ENCODE peak calls at places on chromosomes 12 and 14, in nine cellular contexts. K is aorta; M is lower lobe of right lung; F is neural progenitor cell; I is cardiac muscle cell; P is neuronal stem cell; S is GM23338; B is naive thymus-derived CD4-positive, alpha-beta T cell; Q is H1. O is an unnamed sample.
A peak's percentile ranks its signal among the peaks of the same experiment; 100 is the strongest.

GRCh38 chr12:94172031-94172430 is 23.7 kb downstream of the PLXNC1 start:
- DNase-seq in F (peak; percentile 70), Q (no peak), M (no peak), I (no peak), K (no peak), B (peak; percentile 36), S (no peak), P (no peak), O (no peak)

GRCh38 chr12:131137009-131137835 is 183.5 kb downstream of the ADGRD1 start:
- DNase-seq in S (no peak), B (no peak), M (no peak), K (no peak), I (no peak), Q (no peak), P (no peak), F (no peak), O (no peak)

GRCh38 chr12:2681426-2682205 is 113.2 kb upstream of the FKBP4 start:
- DNase-seq in B (no peak), Q (no peak), I (no peak), M (no peak), S (no peak), P (no peak), F (peak; percentile 50), K (peak; percentile 23), O (no peak)

GRCh38 chr12:51323966-51324895 is at the start of gene BIN2:
- DNase-seq in P (no peak), K (peak; percentile 80), M (peak; percentile 85), B (peak; percentile 78), I (no peak), S (no peak), Q (no peak), F (no peak), O (peak; percentile 87)

GRCh38 chr14:99612737-99613330 is 8.8 kb upstream of the CCDC85C start:
- DNase-seq in S (no peak), P (no peak), B (no peak), I (no peak), Q (no peak), F (no peak), M (no peak), K (no peak), O (no peak)

GRCh38 chr12:48640854-48641253 is 41.2 kb downstream of the KANSL2 start:
- DNase-seq in M (no peak), P (no peak), Q (no peak), F (no peak), K (no peak), S (no peak), I (no peak), B (no peak), O (no peak)

GRCh38 chr12:29026419-29026818 is 122.7 kb upstream of the FAR2 start:
- DNase-seq in S (no peak), P (no peak), K (no peak), B (no peak), Q (no peak), M (no peak), F (no peak), I (no peak), O (no peak)

GRCh38 chr14:77276295-77276935 is 5.4 kb upstream of the NGB start:
- DNase-seq in I (no peak), Q (no peak), S (no peak), M (no peak), K (peak; percentile 31), F (no peak), B (no peak), P (no peak), O (no peak)

GRCh38 chr14:53963491-53964227 is 7.0 kb upstream of the BMP4 start:
- DNase-seq in I (peak; percentile 65), S (peak; percentile 67), Q (peak; percentile 59), K (peak; percentile 82), M (peak; percentile 69), F (peak; percentile 70), B (no peak), P (no peak), O (peak; percentile 76)

GRCh38 chr14:104306450-104307040 is 168.2 kb downstream of the KIF26A start:
- DNase-seq in I (no peak), B (no peak), K (peak; percentile 54), P (no peak), F (no peak), M (peak; percentile 39), Q (no peak), S (no peak), O (no peak)

GRCh38 chr14:68173227-68173972 is 353.8 kb downstream of the RAD51B start:
- DNase-seq in F (no peak), M (no peak), I (no peak), Q (no peak), P (no peak), B (no peak), S (no peak), K (no peak), O (no peak)

GRCh38 chr14:37139710-37140109 is 32.7 kb downstream of the SLC25A21 start:
- DNase-seq in I (no peak), F (no peak), S (no peak), K (no peak), Q (no peak), M (no peak), B (no peak), P (no peak), O (no peak)

GRCh38 chr12:111636209-111636928 is 37.3 kb upstream of the ATXN2 start:
- DNase-seq in K (peak; percentile 81), F (peak; percentile 84), Q (peak; percentile 58), S (peak; percentile 85), M (peak; percentile 60), P (peak; percentile 52), B (no peak), I (peak; percentile 72), O (peak; percentile 66)

GRCh38 chr12:47098099-47098498 is 18.3 kb upstream of the AMIGO2 start:
- DNase-seq in K (no peak), Q (no peak), F (no peak), P (no peak), I (no peak), S (no peak), M (no peak), B (no peak), O (no peak)

GRCh38 chr12:89856431-89856830 is 147.8 kb upstream of the ATP2B1 start:
- DNase-seq in Q (no peak), M (no peak), B (no peak), P (no peak), S (no peak), I (peak; percentile 43), K (no peak), F (no peak), O (no peak)
- H3K4me1 ChIP-seq in Q (no peaks in the 10 kb centered on the region), M (peaks cover 3% of the 10 kb centered on the region), B (no peaks in the 10 kb centered on the region), P (no peaks in the 10 kb centered on the region), S (no peaks in the 10 kb centered on the region), I (peaks cover 4% of the 10 kb centered on the region), K (no peaks in the 10 kb centered on the region), F (peaks cover 14% of the 10 kb centered on the region), O (no peaks in the 10 kb centered on the region)

GRCh38 chr14:31283568-31284252 is 76.1 kb upstream of the HECTD1 start:
- DNase-seq in S (no peak), F (no peak), Q (no peak), B (no peak), P (no peak), M (no peak), K (no peak), I (no peak), O (no peak)

GRCh38 chr14:31287294-31287972 is 79.8 kb upstream of the HECTD1 start:
- DNase-seq in I (no peak), S (no peak), K (no peak), F (no peak), B (no peak), Q (no peak), M (no peak), P (no peak), O (no peak)

GRCh38 chr14:31291210-31291609 is 83.6 kb upstream of the HECTD1 start:
- DNase-seq in Q (no peak), B (no peak), P (no peak), I (no peak), M (no peak), K (no peak), F (no peak), S (no peak), O (no peak)

GRCh38 chr14:31283153-31283552 is 75.6 kb upstream of the HECTD1 start:
- DNase-seq in P (no peak), S (no peak), Q (no peak), B (no peak), I (no peak), K (no peak), F (no peak), M (no peak), O (no peak)

GRCh38 chr14:31286456-31287293 is 79.1 kb upstream of the HECTD1 start:
- DNase-seq in P (no peak), I (peak; percentile 33), Q (peak; percentile 68), F (peak; percentile 36), K (no peak), M (no peak), S (peak; percentile 57), B (no peak), O (no peak)
- H3K27ac ChIP-seq in P (no peak overlapping the region), I (no peak overlapping the region), Q (no peak overlapping the region), F (no peak overlapping the region), K (no peak overlapping the region), M (no peak overlapping the region), S (no peak overlapping the region), B (no peak overlapping the region), O (no peak overlapping the region)

GRCh38 chr12:104478396-104479140 is 21.8 kb downstream of the CHST11 start:
- DNase-seq in S (no peak), F (no peak), Q (no peak), M (peak; percentile 52), K (no peak), I (no peak), P (no peak), B (no peak), O (no peak)

GRCh38 chr12:104479141-104479662 is 22.5 kb downstream of the CHST11 start:
- DNase-seq in P (no peak), S (no peak), Q (no peak), I (no peak), K (no peak), F (no peak), M (no peak), B (no peak), O (no peak)

GRCh38 chr12:104475269-104475668 is 18.5 kb downstream of the CHST11 start:
- DNase-seq in F (no peak), Q (no peak), S (no peak), I (no peak), B (no peak), K (no peak), M (no peak), P (no peak), O (no peak)

GRCh38 chr12:104480012-104480411 is 23.3 kb downstream of the CHST11 start:
- DNase-seq in P (no peak), K (no peak), I (no peak), M (no peak), F (no peak), S (no peak), Q (no peak), B (no peak), O (no peak)

GRCh38 chr12:104477812-104478388 is 21.2 kb downstream of the CHST11 start:
- DNase-seq in F (no peak), I (no peak), B (no peak), Q (no peak), S (no peak), M (no peak), P (no peak), K (no peak), O (no peak)
- H3K4me3 ChIP-seq in F (no peak overlapping the region), I (no peak overlapping the region), B (peak overlapping the region; percentile 28), Q (no peak overlapping the region), S (no peak overlapping the region), M (peak overlapping the region; percentile 28), P (no peak overlapping the region), K (no peak overlapping the region), O (peak overlapping the region; percentile 17)

DNA sequence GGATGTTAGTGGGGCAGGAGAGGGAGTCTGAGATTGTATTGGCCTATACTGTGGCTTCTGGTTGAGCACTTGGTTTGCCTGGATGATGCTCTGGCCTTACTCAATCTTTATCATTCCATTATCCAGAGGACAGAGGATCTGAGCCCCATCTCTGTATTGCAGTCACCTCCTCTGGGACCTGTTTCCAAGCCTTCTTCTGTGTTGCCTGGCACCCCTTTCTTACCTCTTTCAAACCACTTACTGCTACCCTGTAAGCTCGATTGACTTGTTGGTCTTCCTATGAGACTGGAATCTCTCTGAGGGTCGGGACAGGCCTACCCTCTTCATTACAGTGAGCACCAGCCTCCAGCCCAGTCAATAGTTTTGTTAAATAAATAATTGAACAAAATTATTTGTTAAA is 3.0 kb upstream of the FOS start:
- DNase-seq in P (no peak), Q (no peak), F (no peak), B (no peak), S (no peak), K (no peak), M (no peak), I (no peak), O (no peak)
- H3K4me1 ChIP-seq in P (peaks cover 35% of the 10 kb centered on the region), Q (peaks cover under 1% of the 10 kb centered on the region), F (peaks cover 13% of the 10 kb centered on the region), B (peaks cover 34% of the 10 kb centered on the region), S (peaks cover 3% of the 10 kb centered on the region), K (no peaks in the 10 kb centered on the region), M (peaks cover 45% of the 10 kb centered on the region), I (peaks cover 9% of the 10 kb centered on the region), O (peaks cover 38% of the 10 kb centered on the region)